ENCODE peak calls at places on chromosomes 5 and 9, in ten cellular contexts. D, V, Q, K, T, W, Z, O, M and G are unnamed samples.

GRCh38 chr5:94361832-94362754 is 256.3 kb downstream of the KIAA0825 start:
- DNase-seq in D (no peak), V (no peak), Q (no peak), K (no peak), T (no peak), W (no peak), Z (no peak), O (no peak), M (no peak), G (no peak)

GRCh38 chr5:91245074-91245452 is 138.1 kb downstream of the ARRDC3 start:
- DNase-seq in D (no peak), V (no peak), Q (peak), K (no peak), T (no peak), W (no peak), Z (no peak), O (no peak), M (no peak), G (no peak)

GRCh38 chr9:114954986-114955623 is 24.7 kb upstream of the TNFSF8 start:
- DNase-seq in D (no peak), V (no peak), Q (no peak), K (no peak), T (no peak), W (no peak), Z (no peak), O (no peak), M (no peak), G (no peak)

GRCh38 chr5:142717582-142718215 is 31.8 kb upstream of the FGF1 start:
- DNase-seq in D (no peak), V (no peak), Q (no peak), K (no peak), T (no peak), W (no peak), Z (no peak), O (peak), M (no peak), G (no peak)

GRCh38 chr5:142426676-142427364 is 102.0 kb upstream of the SPRY4 start:
- DNase-seq in D (no peak), V (no peak), Q (no peak), K (no peak), T (no peak), W (no peak), Z (no peak), O (no peak), M (no peak), G (no peak)

GRCh38 chr5:169161022-169161680 is 139.8 kb downstream of the SLIT3 start:
- DNase-seq in D (no peak), V (no peak), Q (peak), K (no peak), T (no peak), W (no peak), Z (no peak), O (peak), M (no peak), G (no peak)

GRCh38 chr5:151257731-151258715 is 5.0 kb downstream of the GM2A start:
- DNase-seq in D (no peak), V (no peak), Q (no peak), K (no peak), T (no peak), W (no peak), Z (no peak), O (no peak), M (no peak), G (no peak)

GRCh38 chr5:45038366-45038987 is 229.7 kb downstream of the MRPS30 start:
- DNase-seq in D (no peak), V (no peak), Q (no peak), K (no peak), T (no peak), W (no peak), Z (no peak), O (peak), M (no peak), G (no peak)

GRCh38 chr9:99272866-99273265 is 50.8 kb downstream of the SEC61B start:
- DNase-seq in D (no peak), V (no peak), Q (no peak), K (no peak), T (no peak), W (no peak), Z (no peak), O (no peak), M (no peak), G (no peak)

GRCh38 chr5:1911773-1912235 is 29.1 kb upstream of the IRX4 start:
- DNase-seq in D (no peak), V (no peak), Q (no peak), K (no peak), T (no peak), W (no peak), Z (no peak), O (no peak), M (no peak), G (no peak)

GRCh38 chr5:150117945-150118560 is 31.7 kb upstream of the CSF1R start:
- DNase-seq in D (no peak), V (no peak), Q (no peak), K (no peak), T (no peak), W (peak), Z (no peak), O (no peak), M (no peak), G (peak)

GRCh38 chr9:32394381-32395049 is 10.1 kb downstream of the ACO1 start:
- DNase-seq in D (no peak), V (no peak), Q (no peak), K (no peak), T (no peak), W (no peak), Z (no peak), O (no peak), M (no peak), G (no peak)

GRCh38 chr5:6822068-6822467 is 108.8 kb downstream of the TENT4A start:
- DNase-seq in D (no peak), V (no peak), Q (no peak), K (no peak), T (no peak), W (no peak), Z (no peak), O (no peak), M (no peak), G (no peak)

GRCh38 chr5:170497311-170498038 is 6.3 kb upstream of the KCNIP1 start:
- DNase-seq in D (peak), V (no peak), Q (no peak), K (no peak), T (no peak), W (no peak), Z (no peak), O (no peak), M (no peak), G (no peak)

GRCh38 chr9:110638381-110638954 is 30.1 kb upstream of the MUSK start:
- DNase-seq in D (no peak), V (no peak), Q (no peak), K (no peak), T (no peak), W (no peak), Z (no peak), O (no peak), M (no peak), G (no peak)

GRCh38 chr9:121654497-121655140 is 3.2 kb downstream of the DAB2IP start:
- DNase-seq in D (no peak), V (no peak), Q (no peak), K (no peak), T (no peak), W (no peak), Z (no peak), O (no peak), M (no peak), G (no peak)

GRCh38 chr5:178831049-178831448 is 28.7 kb upstream of the ZNF354B start:
- DNase-seq in D (no peak), V (no peak), Q (no peak), K (no peak), T (no peak), W (no peak), Z (no peak), O (no peak), M (no peak), G (no peak)

GRCh38 chr5:27962201-27962600 is 923.8 kb upstream of the CDH9 start:
- DNase-seq in D (no peak), V (no peak), Q (no peak), K (no peak), T (no peak), W (no peak), Z (no peak), O (no peak), M (no peak), G (no peak)

GRCh38 chr9:6413365-6414263 is 615 bp downstream of the UHRF2 start:
- DNase-seq in D (peak), V (peak), Q (peak), K (peak), T (peak), W (peak), Z (peak), O (no peak), M (peak), G (no peak)